ENCODE peak calls at places on chromosomes 4 and X, in five cellular contexts. W is bronchial epithelial cell; N is left ventricle myocardium inferior; C is NCI-H345; A is activated naive CD4-positive, alpha-beta T cell treated with Interleukin-2 at 50 U/mL for 16 hours. D is an unnamed sample.

GRCh38 chr4:72858328-72858727 is 211.2 kb downstream of the COX18 start:
- DNase-seq in W (peak), N (no peak), C (no peak), A (no peak), D (no peak)

GRCh38 chr4:2875556-2875955 is 31.9 kb downstream of the ADD1 start:
- DNase-seq in N (no peak), A (no peak), C (no peak), W (no peak), D (no peak)

GRCh38 chr4:119570401-119570800 is 58.2 kb downstream of the PDE5A start:
- DNase-seq in W (no peak), N (no peak), C (no peak), A (no peak), D (no peak)

GRCh38 chr4:88003261-88003660 is 4.2 kb upstream of the PKD2 start:
- DNase-seq in A (no peak), C (no peak), W (peak), N (no peak), D (no peak)

GRCh38 chrX:101417981-101418841 is 10.2 kb downstream of the HNRNPH2 start:
- DNase-seq in W (no peak), C (peak), A (peak), N (peak), D (peak)

GRCh38 chr4:85170241-85170640 is 203.8 kb upstream of the WDFY3 start:
- DNase-seq in W (peak), A (no peak), C (no peak), N (no peak), D (no peak)

GRCh38 chr4:65698631-65699030 is 28.3 kb upstream of the EPHA5 start:
- DNase-seq in A (no peak), N (no peak), C (no peak), W (no peak), D (no peak)

GRCh38 chr4:121139533-121140222 is 24.4 kb downstream of the TNIP3 start:
- DNase-seq in W (peak), N (no peak), A (no peak), C (no peak), D (no peak)

D was measured in H9.